ENCODE peak calls at places on chromosomes 7 and 10, in four cellular contexts. X is ovary, G is breast epithelium, K is uterus. Z is an unnamed sample.
A peak's percentile ranks its signal among the peaks of the same experiment; 100 is the strongest.

GRCh38 chr10:72846225-72846624 is 47.3 kb upstream of the OIT3 start:
- DNase-seq in X (no peak), G (no peak), K (no peak), Z (no peak)

GRCh38 chr10:79446451-79447020 is 1.1 kb upstream of the ZCCHC24 start:
- DNase-seq in X (peak; percentile 84), G (peak; percentile 67), K (peak; percentile 73), Z (peak; percentile 84)

GRCh38 chr7:105931179-105931578 is 31.9 kb upstream of the CDHR3 start:
- DNase-seq in X (no peak), G (no peak), K (no peak), Z (no peak)

GRCh38 chr7:25862993-25863726 is 288.8 kb upstream of the NFE2L3 start:
- DNase-seq in X (no peak), G (no peak), K (no peak), Z (no peak)

GRCh38 chr10:124045794-124046355 is 47.5 kb downstream of the CHST15 start:
- DNase-seq in X (no peak), G (no peak), K (no peak), Z (no peak)

GRCh38 chr10:127349737-127350136 is 153.3 kb upstream of the INSYN2A start:
- DNase-seq in X (no peak), G (no peak), K (no peak), Z (no peak)

GRCh38 chr7:19117870-19118608 is 603 bp upstream of the TWIST1 start:
- DNase-seq in X (peak; percentile 26), G (no peak), K (no peak), Z (no peak)

GRCh38 chr7:92751902-92752901 is 84.2 kb downstream of the CDK6 start:
- DNase-seq in X (no peak), G (no peak), K (no peak), Z (no peak)

GRCh38 chr7:32942783-32943653 is 14.2 kb upstream of the FKBP9 start:
- DNase-seq in X (peak; percentile 83), G (peak; percentile 71), K (peak; percentile 79), Z (peak; percentile 85)

GRCh38 chr10:118374404-118374803 is 32.3 kb upstream of the FAM204A start:
- DNase-seq in X (no peak), G (no peak), K (no peak), Z (no peak)

GRCh38 chr10:80523776-80524175 is 13.9 kb upstream of the SH2D4B start:
- DNase-seq in X (no peak), G (no peak), K (no peak), Z (no peak)

GRCh38 chr7:1483079-1483478 is 21.1 kb downstream of the INTS1 start:
- DNase-seq in X (no peak), G (no peak), K (no peak), Z (no peak)

GRCh38 chr7:76063114-76063513 is 15.2 kb downstream of the MDH2 start:
- DNase-seq in X (no peak), G (no peak), K (no peak), Z (no peak)

DNA sequence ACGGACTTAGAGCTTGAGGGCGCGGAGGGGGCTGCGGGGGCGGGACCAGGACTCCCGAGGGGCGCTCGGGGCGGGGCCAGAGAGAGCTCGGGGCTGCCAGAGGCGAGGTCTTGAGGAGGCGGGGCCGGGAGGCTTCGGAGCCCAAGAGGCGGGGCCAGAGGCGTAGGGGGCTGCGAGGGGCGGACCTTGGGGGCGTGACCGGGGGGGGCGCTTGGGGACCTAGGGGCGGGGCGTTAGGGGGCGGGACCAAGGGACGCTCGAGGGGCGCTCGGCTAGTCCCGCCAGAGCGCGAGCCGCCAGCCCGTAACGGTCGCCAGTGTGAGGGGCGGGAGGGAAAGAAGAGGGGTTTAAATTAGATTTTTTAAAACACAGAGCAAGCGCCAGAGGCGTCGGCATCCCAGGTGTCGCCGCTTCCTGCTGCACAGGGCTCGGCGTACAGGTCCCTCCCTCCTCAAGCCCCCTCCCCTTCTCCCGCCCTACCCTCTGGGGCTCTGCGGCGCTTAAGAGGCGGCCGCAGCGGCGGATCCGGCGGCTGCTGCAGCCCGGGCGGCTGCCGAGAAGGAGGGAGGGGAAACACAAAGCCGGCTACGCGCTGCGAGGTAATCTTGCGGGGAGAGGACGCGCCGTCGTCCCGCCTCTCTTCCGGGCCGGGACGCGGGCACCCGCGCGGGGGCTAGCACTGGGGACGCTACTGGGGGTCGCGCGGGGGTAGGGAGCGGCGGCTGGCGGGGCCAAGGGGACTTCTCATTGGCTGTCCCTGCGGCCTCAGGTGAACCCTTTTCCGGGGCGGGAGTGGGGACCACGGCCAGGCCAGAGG is at the start of gene ADD3:
- DNase-seq in X (peak; percentile 98), G (peak; percentile 86), K (peak; percentile 97), Z (peak; percentile 98)
- TF ChIP-seq POLR2A in X (peak; percentile 31), G (no peak), K (peak; percentile 39), Z (peak; percentile 79)

DNA sequence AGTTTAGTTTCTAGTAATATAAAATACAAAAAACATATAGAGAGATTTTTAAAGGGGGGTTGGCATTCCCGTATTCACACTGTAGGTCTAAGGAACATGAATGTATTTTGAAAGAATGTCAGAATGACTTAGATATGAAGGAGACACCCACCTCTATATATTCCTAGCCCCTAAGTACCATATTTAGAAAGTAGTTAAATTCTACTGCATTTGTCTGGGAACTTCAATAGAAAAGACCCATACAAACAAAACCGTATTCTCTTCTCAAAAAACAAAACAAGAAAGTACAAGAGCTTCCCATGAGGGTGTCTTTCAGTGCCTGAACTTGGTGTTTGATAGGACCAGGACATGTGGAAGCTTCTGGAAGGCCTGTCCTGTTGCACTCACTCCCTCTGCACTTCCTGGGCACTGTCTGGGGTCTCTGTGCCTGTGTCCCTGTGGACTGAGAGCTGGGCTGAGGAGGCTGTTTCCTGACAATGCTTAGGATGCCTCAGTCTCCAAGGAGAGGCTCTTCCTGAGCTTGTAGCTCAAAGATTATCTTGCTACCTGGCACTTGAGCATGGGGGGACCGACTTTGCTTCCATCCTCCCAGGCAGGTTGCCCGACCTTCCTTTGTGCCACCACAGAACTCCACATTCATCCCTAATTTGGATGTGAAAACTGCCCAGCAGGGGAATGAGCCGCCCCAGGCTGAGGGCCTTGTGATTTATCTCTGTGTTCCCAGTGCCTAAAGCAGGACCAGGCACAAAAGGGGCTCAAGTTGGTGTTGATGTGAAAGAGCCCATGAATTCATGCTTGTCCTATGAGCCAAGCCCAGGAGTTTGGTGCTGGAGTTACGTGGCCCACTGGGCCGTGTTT is 44.4 kb upstream of the KLF6 start:
- DNase-seq in X (no peak), G (no peak), K (no peak), Z (no peak)
- H3K27ac ChIP-seq in X (peak overlapping the region; percentile 48), G (peak overlapping the region; percentile 84), K (peak overlapping the region; percentile 74), Z (peak overlapping the region; percentile 87)

GRCh38 chr10:103854687-103855423 is 521 bp downstream of the SH3PXD2A start:
- DNase-seq in X (peak; percentile 70), G (no peak), K (peak; percentile 65), Z (peak; percentile 71)
- TF ChIP-seq CTCF in X (no peak), G (no peak), K (no peak), Z (no peak)

GRCh38 chr7:15214981-15215380 is 312.4 kb upstream of the DGKB start:
- DNase-seq in X (no peak), G (no peak), K (no peak), Z (no peak)

GRCh38 chr7:15215611-15216010 is 313.1 kb upstream of the DGKB start:
- DNase-seq in X (no peak), G (no peak), K (no peak), Z (no peak)

DNA sequence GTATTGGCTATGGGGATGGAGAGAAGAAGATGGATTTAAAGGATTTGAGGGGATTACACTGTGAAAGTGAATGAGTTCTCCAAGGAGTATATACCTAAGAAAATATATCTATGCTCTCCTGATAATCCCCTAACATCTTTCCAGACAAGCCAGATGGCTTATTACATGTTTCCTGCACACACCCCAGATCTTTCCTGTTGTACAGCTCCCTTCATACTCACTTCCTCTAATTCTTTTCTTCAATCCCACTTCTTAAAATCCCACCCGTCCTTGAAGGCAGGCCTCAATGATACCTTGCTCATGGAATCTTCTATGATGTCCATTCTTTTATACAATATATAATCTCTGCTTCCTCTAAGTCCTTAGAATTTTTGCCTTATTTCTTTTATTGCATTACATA is 317.2 kb upstream of the DGKB start:
- DNase-seq in X (no peak), G (no peak), K (no peak), Z (no peak)
- TF ChIP-seq POLR2A in X (no peak), G (no peak), K (no peak), Z (no peak)

Z was measured in heart left ventricle.